ENCODE peak calls at places on chromosomes 3 and 15, in four cellular contexts. J is fibroblast of lung; E is SJSA1; S is CD8-positive, alpha-beta memory T cell. H is an unnamed sample. For H3K4me1, the result is how much of the 10 kb centered on the place peaks cover.

GRCh38 chr15:74228723-74229081 is 7.4 kb upstream of the CCDC33 start:
- DNase-seq in J (peak), E (no peak), S (no peak), H (no peak)

GRCh38 chr3:17558565-17558964 is 183.9 kb downstream of the TBC1D5 start:
- DNase-seq in J (no peak), E (no peak), S (no peak), H (no peak)

GRCh38 chr3:56621686-56622085 is 61.4 kb downstream of the TASOR start:
- DNase-seq in J (no peak), E (no peak), S (no peak), H (no peak)

GRCh38 chr3:77605865-77606264 is 566.0 kb downstream of the ROBO2 start:
- DNase-seq in J (no peak), E (no peak), S (no peak), H (no peak)

GRCh38 chr15:50774450-50774849 is 8.9 kb upstream of the SPPL2A start:
- DNase-seq in J (no peak), E (no peak), S (no peak), H (no peak)

GRCh38 chr3:20668411-20668810 is 482.4 kb upstream of the SGO1 start:
- DNase-seq in J (peak), E (no peak), S (no peak), H (peak)

GRCh38 chr3:156615592-156616173 is 58.7 kb upstream of the TIPARP start:
- DNase-seq in J (peak), E (peak), S (no peak), H (no peak)

GRCh38 chr3:159429702-159430101 is 558.9 kb upstream of the IL12A start:
- DNase-seq in J (no peak), E (no peak), S (no peak), H (no peak)

GRCh38 chr3:79314547-79314946 is 453.3 kb downstream of the ROBO1 start:
- DNase-seq in J (no peak), E (no peak), S (no peak), H (no peak)

GRCh38 chr15:35477853-35478252 is 68.1 kb downstream of the DPH6 start:
- DNase-seq in J (no peak), E (no peak), S (no peak), H (no peak)

GRCh38 chr3:20141841-20142240 is 44.2 kb downstream of the SGO1 start:
- DNase-seq in J (peak), E (no peak), S (no peak), H (peak)

GRCh38 chr15:67511606-67512005 is 9.3 kb upstream of the C15orf61 start:
- DNase-seq in J (peak), E (peak), S (no peak), H (no peak)

GRCh38 chr3:136239094-136239493 is 11.0 kb upstream of the PCCB start:
- DNase-seq in J (no peak), E (peak), S (no peak), H (no peak)

GRCh38 chr3:127831723-127832172 is 9.4 kb upstream of the MGLL start:
- DNase-seq in J (peak), E (no peak), S (no peak), H (no peak)

GRCh38 chr3:46408853-46409252 is 1.8 kb downstream of the CCRL2 start:
- DNase-seq in J (no peak), E (no peak), S (no peak), H (no peak)
- H3K4me1 ChIP-seq in J (under half), E (under half), S (under half), H (under half)

DNA sequence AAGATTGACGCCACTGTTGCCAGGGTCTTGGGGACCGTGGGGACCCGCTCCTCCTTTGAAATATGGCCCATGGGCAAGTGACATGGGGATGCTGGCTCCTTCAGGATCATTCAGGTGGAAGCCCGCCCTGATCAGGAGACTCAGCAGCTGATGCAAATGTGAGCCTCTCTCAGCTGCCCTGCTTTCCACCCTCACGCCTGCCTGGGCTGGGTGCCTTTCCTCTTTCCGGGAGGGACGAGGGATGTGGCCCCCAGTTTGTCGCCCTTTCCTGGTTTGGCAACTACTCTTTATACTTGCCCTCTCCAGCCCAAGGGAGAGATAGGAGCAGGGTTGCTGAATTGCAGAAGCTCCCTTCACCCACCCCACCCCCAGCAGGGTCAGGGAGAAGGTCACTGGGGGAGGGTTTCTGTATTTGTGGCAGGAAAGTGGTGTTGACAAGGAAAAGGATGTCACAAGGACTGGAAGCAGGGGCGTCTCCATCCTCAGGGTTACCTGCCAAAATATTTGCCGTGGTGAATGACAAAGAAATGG is 21.8 kb downstream of the DNASE1L3 start:
- DNase-seq in J (no peak), E (no peak), S (no peak), H (no peak)
- H3K27ac ChIP-seq in J (no peak), E (no peak), S (no peak), H (no peak)

GRCh38 chr3:45597581-45597980 is 3.0 kb downstream of the LIMD1 start:
- DNase-seq in J (no peak), E (no peak), S (no peak), H (no peak)
- H3K4me1 ChIP-seq in J (under half), E (under half), S (half or more), H (under half)

GRCh38 chr15:64571857-64572291 is 111.5 kb downstream of the ZNF609 start:
- DNase-seq in J (no peak), E (no peak), S (no peak), H (no peak)

GRCh38 chr15:64572856-64573255 is 112.5 kb downstream of the ZNF609 start:
- DNase-seq in J (no peak), E (no peak), S (no peak), H (no peak)

GRCh38 chr15:64566102-64566501 is 105.7 kb downstream of the ZNF609 start:
- DNase-seq in J (no peak), E (no peak), S (no peak), H (no peak)

GRCh38 chr15:64566629-64567427 is 106.5 kb downstream of the ZNF609 start:
- DNase-seq in J (no peak), E (no peak), S (no peak), H (no peak)

GRCh38 chr15:64568765-64569164 is 108.4 kb downstream of the ZNF609 start:
- DNase-seq in J (no peak), E (no peak), S (no peak), H (no peak)
- H3K27ac ChIP-seq in J (no peak), E (no peak), S (no peak), H (no peak)

GRCh38 chr3:33364060-33364459 is 76.1 kb downstream of the UBP1 start:
- DNase-seq in J (no peak), E (no peak), S (no peak), H (no peak)
- H3K4me1 ChIP-seq in J (under half), E (under half), S (under half), H (under half)

GRCh38 chr3:129563850-129564535 is 21.0 kb downstream of the H1-8 start:
- DNase-seq in J (no peak), E (no peak), S (no peak), H (no peak)
- H3K27ac ChIP-seq in J (no peak), E (no peak), S (no peak), H (no peak)

DNA sequence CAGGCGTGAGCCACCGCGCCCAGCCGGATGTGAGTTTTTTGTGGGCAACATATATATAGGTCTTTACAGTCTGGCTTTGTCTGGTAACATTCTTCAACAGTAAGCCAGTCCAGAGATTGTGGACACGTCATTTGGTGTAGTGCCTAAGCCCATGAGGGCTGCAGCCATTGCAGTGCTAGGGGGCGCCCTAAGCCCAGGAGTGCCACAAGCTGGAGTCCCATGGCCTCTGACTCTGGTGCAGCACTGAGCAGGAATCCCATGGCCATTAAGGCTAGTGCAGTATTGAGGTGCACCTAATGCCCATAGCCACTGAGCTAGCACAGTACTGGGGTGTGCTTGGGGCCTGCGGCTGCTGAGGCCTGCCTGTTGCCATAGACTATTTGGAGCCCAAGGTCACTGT is 136.4 kb upstream of the NDN start:
- DNase-seq in J (no peak), E (no peak), S (no peak), H (peak)
- H3K4me1 ChIP-seq in J (under half), E (under half), S (under half), H (under half)

DNA sequence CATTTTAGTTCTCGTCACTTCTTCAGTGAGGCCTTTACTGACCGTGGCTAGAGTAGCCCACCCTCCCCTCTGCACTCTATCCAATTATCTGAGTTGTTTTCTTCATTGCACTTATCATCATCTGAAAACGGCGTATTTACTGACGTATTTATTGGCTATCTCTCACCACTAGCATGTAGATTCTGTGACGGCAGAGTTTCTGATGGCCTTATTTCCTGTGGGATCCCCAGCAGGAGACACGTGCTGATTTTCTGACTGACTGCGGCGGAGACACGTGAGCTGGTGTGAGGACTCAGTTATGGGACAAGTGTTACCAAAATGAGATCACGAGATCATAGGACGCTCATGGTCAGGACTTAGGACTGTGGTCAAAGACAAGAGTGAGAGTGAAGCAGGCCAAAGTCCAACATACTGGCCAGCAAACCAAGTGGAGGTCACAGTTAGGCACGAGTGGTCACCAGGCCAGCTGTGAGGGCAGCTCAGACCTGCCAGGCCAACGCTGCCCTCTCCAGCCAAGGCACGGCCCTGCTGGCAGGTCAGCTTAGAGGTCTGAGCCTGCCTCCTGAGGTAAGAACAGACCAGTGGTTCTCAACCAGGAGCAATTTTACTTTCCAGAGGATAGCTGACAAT is 50.6 kb upstream of the BNIP2 start:
- DNase-seq in J (no peak), E (no peak), S (no peak), H (no peak)
- H3K27ac ChIP-seq in J (no peak), E (no peak), S (no peak), H (no peak)

GRCh38 chr3:33954956-33955355 is 156.5 kb downstream of the PDCD6IP start:
- DNase-seq in J (no peak), E (no peak), S (no peak), H (no peak)
- H3K4me1 ChIP-seq in J (under half), E (under half), S (under half), H (under half)